ENCODE peak calls at places on chromosomes 4 and X, in six cellular contexts. W is endodermal cell, Q is cardiac muscle cell, T is cardiac fibroblast, A is kidney epithelial cell, U is right atrium auricular region. M is an unnamed sample.

GRCh38 chr4:78606530-78607095 is 55.0 kb downstream of the ANXA3 start:
- DNase-seq in T (no peak), W (no peak), U (no peak), A (no peak), Q (no peak), M (no peak)

GRCh38 chrX:50161143-50161542 is 39.7 kb downstream of the AKAP4 start:
- DNase-seq in T (no peak), U (no peak), W (no peak), Q (no peak), A (no peak), M (no peak)

GRCh38 chr4:153204247-153205027 is at the start of gene TRIM2:
- DNase-seq in W (peak; percentile 90), U (peak; percentile 86), Q (peak; percentile 85), T (peak; percentile 84), A (peak; percentile 68), M (no peak)

GRCh38 chr4:58313444-58313843 is 1203.3 kb upstream of the IGFBP7 start:
- DNase-seq in A (no peak), T (no peak), W (no peak), Q (no peak), U (no peak), M (no peak)

GRCh38 chr4:177118596-177118995 is 191.1 kb upstream of the NEIL3 start:
- DNase-seq in Q (no peak), U (peak; percentile 62), A (no peak), W (no peak), T (peak; percentile 98), M (no peak)

GRCh38 chr4:23337292-23337691 is 552.6 kb downstream of the PPARGC1A start:
- DNase-seq in A (no peak), W (peak; percentile 51), T (no peak), U (no peak), Q (peak; percentile 14), M (no peak)

GRCh38 chrX:7019555-7019954 is 128.0 kb upstream of the STS start:
- DNase-seq in Q (no peak), W (no peak), A (no peak), U (no peak), T (no peak), M (no peak)

GRCh38 chr4:15003441-15003890 is 1.2 kb downstream of the CPEB2 start:
- DNase-seq in U (no peak), A (no peak), W (no peak), Q (peak; percentile 54), T (peak; percentile 52), M (peak; percentile 77)

GRCh38 chr4:4347585-4347984 is 39.3 kb upstream of the NSG1 start:
- DNase-seq in W (no peak), Q (no peak), U (no peak), T (no peak), A (no peak), M (no peak)

GRCh38 chr4:73603307-73603710 is 16.9 kb downstream of the RASSF6 start:
- DNase-seq in U (no peak), A (no peak), W (no peak), Q (no peak), T (peak; percentile 81), M (no peak)

GRCh38 chr4:16439771-16440170 is 213.5 kb upstream of the TAPT1 start:
- DNase-seq in U (no peak), A (no peak), T (no peak), Q (no peak), W (no peak), M (no peak)

GRCh38 chrX:68822641-68823410 is 6.0 kb upstream of the EFNB1 start:
- DNase-seq in T (peak; percentile 77), Q (peak; percentile 59), W (peak; percentile 84), U (no peak), A (no peak), M (no peak)

GRCh38 chr4:183905081-183905592 is at the start of gene STOX2:
- DNase-seq in U (peak; percentile 85), T (peak; percentile 48), Q (peak; percentile 93), A (peak; percentile 19), W (peak; percentile 92), M (peak; percentile 82)

GRCh38 chr4:158121203-158121586 is 51.6 kb downstream of the GASK1B start:
- DNase-seq in W (no peak), U (peak; percentile 66), T (peak; percentile 99), Q (no peak), A (peak; percentile 43), M (no peak)

GRCh38 chr4:184826315-184827266 is 823 bp upstream of the ACSL1 start:
- DNase-seq in T (peak; percentile 38), Q (peak; percentile 40), A (no peak), U (no peak), W (no peak), M (no peak)

GRCh38 chr4:6472387-6473263 is at the start of gene PPP2R2C:
- DNase-seq in W (peak; percentile 81), U (peak; percentile 13), A (no peak), T (no peak), Q (peak; percentile 41), M (peak; percentile 62)
- H3K4me3 ChIP-seq in W (peak within 1 kb of the TSS; percentile 61), U (no peak within 1 kb of the TSS), A (no peak within 1 kb of the TSS), T (no peak within 1 kb of the TSS), Q (peak within 1 kb of the TSS; percentile 13), M (peak within 1 kb of the TSS; percentile 69)

GRCh38 chrX:23919148-23919547 is 11.3 kb downstream of the CXorf58 start:
- DNase-seq in A (no peak), T (no peak), U (no peak), Q (no peak), W (no peak), M (no peak)

GRCh38 chrX:23919706-23920320 is 12.0 kb downstream of the CXorf58 start:
- DNase-seq in Q (no peak), T (peak; percentile 50), W (peak; percentile 83), A (no peak), U (no peak), M (no peak)
- TF ChIP-seq CTCF in Q (peak; percentile 31), T (no peak), W (peak; percentile 82), A (no peak), U (no peak), M (no peak)

GRCh38 chr4:41881931-41882621 is 53.2 kb upstream of the TMEM33 start:
- DNase-seq in Q (no peak), U (no peak), W (peak; percentile 72), A (no peak), T (no peak), M (no peak)

GRCh38 chr4:41880022-41880837 is 55.0 kb upstream of the TMEM33 start:
- DNase-seq in T (no peak), U (no peak), W (peak; percentile 78), A (no peak), Q (no peak), M (no peak)

GRCh38 chr4:41879552-41879951 is 55.7 kb upstream of the TMEM33 start:
- DNase-seq in W (no peak), Q (no peak), U (no peak), A (no peak), T (no peak), M (no peak)

GRCh38 chr4:41882622-41883347 is 52.4 kb upstream of the TMEM33 start:
- DNase-seq in A (no peak), W (peak; percentile 80), T (peak; percentile 45), U (no peak), Q (peak; percentile 56), M (no peak)

GRCh38 chr4:41880840-41881831 is 54.1 kb upstream of the TMEM33 start:
- DNase-seq in A (no peak), Q (no peak), T (peak; percentile 6), W (peak; percentile 74), U (no peak), M (no peak)
- H3K4me3 ChIP-seq in A (peak overlapping the region; percentile 4), Q (peak overlapping the region; percentile 18), T (no peak overlapping the region), W (peak overlapping the region; percentile 67), U (peak overlapping the region; percentile 1), M (peak overlapping the region; percentile 70)

DNA sequence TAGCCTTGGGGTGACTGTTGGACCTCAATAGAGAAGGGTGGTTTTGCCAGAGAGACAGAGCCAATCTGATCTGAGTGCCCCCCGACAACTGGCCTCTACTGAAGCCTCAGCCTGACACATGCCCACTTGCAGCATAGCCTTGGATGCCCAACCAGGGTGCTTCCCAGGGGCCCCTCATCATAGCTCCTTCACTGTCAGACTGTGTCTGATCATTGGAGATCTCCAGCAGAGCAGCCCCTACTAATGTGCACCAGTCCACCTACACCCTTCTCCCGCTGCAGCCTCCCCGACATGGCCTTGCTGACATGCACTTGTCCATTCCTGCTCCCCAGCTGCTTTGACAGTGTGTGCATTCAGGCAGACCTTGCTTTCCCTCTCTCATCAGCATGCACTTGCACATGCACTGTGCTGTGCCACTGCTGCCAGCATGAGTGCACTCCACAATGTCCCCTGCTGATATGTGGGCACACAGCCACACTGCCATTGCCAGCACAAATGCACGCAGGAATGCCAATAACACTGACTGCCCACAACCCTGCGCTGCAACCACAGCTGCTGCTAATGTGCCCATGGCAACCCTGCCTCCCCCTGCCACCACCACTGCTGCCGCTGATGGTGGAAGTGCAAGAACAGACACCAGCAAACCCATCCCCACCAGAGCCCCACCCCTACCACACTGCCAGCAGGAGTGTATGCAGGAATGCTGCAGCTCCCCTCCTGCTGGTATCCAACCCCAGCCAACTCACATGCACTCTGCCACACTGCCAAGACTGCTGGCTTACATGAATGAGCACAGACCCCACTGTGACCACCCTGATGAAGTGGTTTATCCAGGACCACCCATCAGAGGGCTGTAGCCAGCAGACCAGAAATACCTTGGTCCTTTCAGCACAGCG is 68.1 kb upstream of the ZMAT1 start:
- DNase-seq in Q (no peak), W (peak; percentile 78), A (no peak), T (no peak), U (no peak), M (no peak)
- TF ChIP-seq CTCF in Q (no peak), W (no peak), A (no peak), T (no peak), U (no peak), M (no peak)

GRCh38 chr4:182143086-182143821 is 99.9 kb upstream of the TENM3 start:
- DNase-seq in Q (peak; percentile 12), A (no peak), U (no peak), T (peak; percentile 23), W (peak; percentile 73), M (no peak)
- H3K4me3 ChIP-seq in Q (peak overlapping the region; percentile 90), A (peak overlapping the region; percentile 76), U (peak overlapping the region; percentile 46), T (peak overlapping the region; percentile 57), W (peak overlapping the region; percentile 91), M (peak overlapping the region; percentile 83)

GRCh38 chrX:91414710-91415109 is 19.9 kb upstream of the PABPC5 start:
- DNase-seq in Q (peak; percentile 37), W (peak; percentile 63), A (no peak), T (peak; percentile 1), U (no peak), M (no peak)
- TF ChIP-seq CTCF in Q (no peak), W (peak; percentile 90), A (peak; percentile 31), T (peak; percentile 28), U (no peak), M (peak; percentile 29)

GRCh38 chr4:5865896-5866599 is 26.8 kb downstream of the CRMP1 start:
- DNase-seq in U (no peak), Q (no peak), W (no peak), A (no peak), T (no peak), M (no peak)

GRCh38 chr4:5870701-5871100 is 22.2 kb downstream of the CRMP1 start:
- DNase-seq in T (no peak), W (no peak), U (no peak), A (no peak), Q (no peak), M (no peak)

GRCh38 chr4:5874811-5875465 is 17.9 kb downstream of the CRMP1 start:
- DNase-seq in W (peak; percentile 83), T (peak; percentile 7), U (no peak), A (no peak), Q (no peak), M (no peak)

GRCh38 chr4:5866841-5867782 is 25.8 kb downstream of the CRMP1 start:
- DNase-seq in A (no peak), U (no peak), Q (no peak), T (no peak), W (no peak), M (no peak)

GRCh38 chr4:5870220-5870619 is 22.7 kb downstream of the CRMP1 start:
- DNase-seq in W (no peak), U (no peak), T (no peak), A (no peak), Q (no peak), M (no peak)
- H3K4me3 ChIP-seq in W (no peak overlapping the region), U (no peak overlapping the region), T (no peak overlapping the region), A (no peak overlapping the region), Q (no peak overlapping the region), M (no peak overlapping the region)